ENCODE peak calls at places on chromosomes 5 and 9, in five cellular contexts. N is cardiac muscle cell, R is mucosa of descending colon, X is heart right ventricle, F is brain microvascular endothelial cell. T is an unnamed sample.

GRCh38 chr5:155729684-155730059 is 597.3 kb upstream of the SGCD start:
- DNase-seq in N (peak; percentile 2), R (no peak), X (peak; percentile 75), F (no peak), T (no peak)

GRCh38 chr5:97101189-97101910 is 41.1 kb downstream of the LIX1 start:
- DNase-seq in N (no peak), R (no peak), X (no peak), F (peak; percentile 7), T (no peak)

GRCh38 chr5:132797651-132798050 is 15.5 kb upstream of the SOWAHA start:
- DNase-seq in N (no peak), R (no peak), X (no peak), F (no peak), T (peak; percentile 46)

GRCh38 chr5:30331534-30331933 is 862.0 kb upstream of the CDH6 start:
- DNase-seq in N (no peak), R (no peak), X (no peak), F (no peak), T (no peak)

GRCh38 chr9:91192379-91192775 is 169.3 kb downstream of the AUH start:
- DNase-seq in N (peak; percentile 29), R (no peak), X (no peak), F (no peak), T (no peak)

GRCh38 chr9:71036501-71036900 is 84.9 kb downstream of the TRPM3 start:
- DNase-seq in N (peak; percentile 73), R (no peak), X (no peak), F (peak; percentile 25), T (peak; percentile 64)

GRCh38 chr9:10339152-10339551 is 273.6 kb downstream of the PTPRD start:
- DNase-seq in N (no peak), R (no peak), X (no peak), F (no peak), T (no peak)

GRCh38 chr5:38603691-38604090 is 47.2 kb upstream of the LIFR start:
- DNase-seq in N (peak; percentile 41), R (no peak), X (no peak), F (no peak), T (peak; percentile 81)

GRCh38 chr5:145750194-145750593 is 84.9 kb downstream of the PRELID2 start:
- DNase-seq in N (peak; percentile 61), R (no peak), X (no peak), F (no peak), T (peak; percentile 40)

GRCh38 chr5:116872986-116873385 is 298.4 kb upstream of the SEMA6A start:
- DNase-seq in N (peak; percentile 51), R (no peak), X (no peak), F (no peak), T (no peak)

GRCh38 chr5:135553688-135554462 is 18.1 kb upstream of the NEUROG1 start:
- DNase-seq in N (peak; percentile 32), R (no peak), X (no peak), F (peak; percentile 21), T (peak; percentile 73)

GRCh38 chr5:181223729-181224389 is 778 bp downstream of the TRIM41 start:
- DNase-seq in N (peak; percentile 58), R (no peak), X (peak; percentile 55), F (no peak), T (peak; percentile 58)

GRCh38 chr9:503881-504852 is 289.5 kb downstream of the DOCK8 start:
- DNase-seq in N (peak; percentile 78), R (peak; percentile 87), X (peak; percentile 82), F (peak; percentile 2), T (peak; percentile 34)

GRCh38 chr5:117888688-117889087 is 1099.7 kb downstream of the DTWD2 start:
- DNase-seq in N (peak; percentile 48), R (no peak), X (no peak), F (no peak), T (no peak)

GRCh38 chr9:134243778-134244467 is 79.6 kb upstream of the RNU6ATAC start:
- DNase-seq in N (peak; percentile 21), R (no peak), X (peak; percentile 6), F (no peak), T (no peak)

GRCh38 chr5:125274938-125275759 is 528.7 kb upstream of the ZNF608 start:
- DNase-seq in N (no peak), R (no peak), X (no peak), F (peak; percentile 27), T (no peak)

GRCh38 chr5:82314964-82315728 is 37.0 kb upstream of the RPS23 start:
- DNase-seq in N (peak; percentile 45), R (no peak), X (no peak), F (no peak), T (no peak)

GRCh38 chr5:114504560-114504959 is 142.7 kb downstream of the KCNN2 start:
- DNase-seq in N (no peak), R (no peak), X (no peak), F (no peak), T (no peak)

GRCh38 chr9:129888809-129889460 is 53.7 kb downstream of the USP20 start:
- DNase-seq in N (no peak), R (peak; percentile 46), X (no peak), F (no peak), T (no peak)

GRCh38 chr5:140113699-140114263 is at the start of gene PURA:
- DNase-seq in N (peak; percentile 95), R (peak; percentile 97), X (peak; percentile 97), F (peak; percentile 92), T (peak; percentile 97)

GRCh38 chr9:19799784-19800183 is 10.9 kb upstream of the SLC24A2 start:
- DNase-seq in N (no peak), R (no peak), X (no peak), F (no peak), T (no peak)

GRCh38 chr5:134007581-134008256 is 2.9 kb upstream of the VDAC1 start:
- DNase-seq in N (peak; percentile 61), R (peak; percentile 42), X (no peak), F (peak; percentile 18), T (peak; percentile 56)

GRCh38 chr9:116471093-116471906 is 215.8 kb upstream of the TRIM32 start:
- DNase-seq in N (peak; percentile 98), R (no peak), X (no peak), F (peak; percentile 67), T (no peak)

GRCh38 chr5:103587185-103587748 is 24.7 kb upstream of the NUDT12 start:
- DNase-seq in N (peak; percentile 55), R (no peak), X (no peak), F (no peak), T (peak; percentile 15)

GRCh38 chr9:125343518-125344284 is 82.1 kb downstream of the GAPVD1 start:
- DNase-seq in N (peak; percentile 69), R (no peak), X (no peak), F (peak; percentile 69), T (peak; percentile 69)

GRCh38 chr5:39521945-39522590 is 97.3 kb upstream of the DAB2 start:
- DNase-seq in N (no peak), R (no peak), X (no peak), F (no peak), T (no peak)

GRCh38 chr9:133589454-133590227 is 19.5 kb downstream of the FAM163B start:
- DNase-seq in N (no peak), R (no peak), X (no peak), F (no peak), T (no peak)

GRCh38 chr5:164097747-164098146 is 592.3 kb downstream of the MAT2B start:
- DNase-seq in N (peak; percentile 32), R (no peak), X (no peak), F (no peak), T (no peak)

GRCh38 chr5:6579535-6579934 is 53.3 kb downstream of the NSUN2 start:
- DNase-seq in N (no peak), R (no peak), X (no peak), F (no peak), T (no peak)

GRCh38 chr5:4785971-4786370 is 354.2 kb upstream of the ADAMTS16 start:
- DNase-seq in N (no peak), R (no peak), X (no peak), F (no peak), T (no peak)

DNA sequence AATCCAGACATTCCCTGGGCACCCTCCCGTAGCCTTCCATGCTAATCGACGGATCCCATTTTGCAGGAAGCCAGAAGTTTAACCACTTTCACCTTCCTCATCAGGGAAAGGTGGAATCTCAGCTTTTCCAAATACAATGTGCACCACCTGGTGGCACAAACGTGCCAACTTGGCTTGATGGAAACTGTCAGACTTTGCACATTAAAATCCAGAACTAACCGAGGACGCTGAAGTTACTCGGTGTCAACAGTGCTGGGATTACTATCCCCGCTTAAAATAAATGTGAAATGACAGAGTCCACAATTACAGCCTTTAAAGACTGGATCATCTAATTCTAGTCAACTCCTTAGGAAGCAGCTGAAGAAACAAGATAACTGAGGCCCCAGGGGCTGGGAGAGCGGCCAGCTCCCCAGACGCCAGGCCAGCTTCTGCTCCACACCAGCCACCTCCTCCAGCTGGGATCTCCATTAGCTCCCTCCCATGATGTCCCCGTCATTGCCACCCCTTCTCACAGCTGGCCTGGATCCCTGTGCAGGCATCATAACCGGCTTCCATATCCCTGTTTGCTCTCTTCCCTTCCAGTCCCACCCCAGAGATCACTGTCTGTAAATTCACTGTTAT is 50.2 kb upstream of the RETREG1 start:
- DNase-seq in N (peak; percentile 71), R (no peak), X (peak; percentile 58), F (no peak), T (no peak)
- H3K4me3 ChIP-seq in N (no peak overlapping the region), R (no peak overlapping the region), X (peak overlapping the region; percentile 17), F (no peak overlapping the region), T (no peak overlapping the region)

GRCh38 chr9:87193151-87193550 is 245.8 kb upstream of the GAS1 start:
- DNase-seq in N (no peak), R (no peak), X (no peak), F (no peak), T (peak; percentile 69)

GRCh38 chr9:87197349-87198130 is 250.2 kb upstream of the GAS1 start:
- DNase-seq in N (no peak), R (no peak), X (no peak), F (no peak), T (no peak)

GRCh38 chr9:87194471-87194870 is 247.2 kb upstream of the GAS1 start:
- DNase-seq in N (peak; percentile 71), R (no peak), X (no peak), F (peak; percentile 67), T (peak; percentile 83)

GRCh38 chr9:87195306-87195705 is 248.0 kb upstream of the GAS1 start:
- DNase-seq in N (no peak), R (no peak), X (no peak), F (no peak), T (peak; percentile 35)

GRCh38 chr9:87193925-87194380 is 246.6 kb upstream of the GAS1 start:
- DNase-seq in N (peak; percentile 86), R (no peak), X (no peak), F (peak; percentile 86), T (peak; percentile 89)
- TF ChIP-seq CTCF in N (no peak), R (no peak), X (no peak), F (no peak), T (no peak)

GRCh38 chr9:96818535-96818934 is 35.8 kb downstream of the ZNF782 start:
- DNase-seq in N (no peak), R (no peak), X (no peak), F (no peak), T (no peak)

GRCh38 chr9:96813607-96814006 is 35.7 kb upstream of the ZNF510 start:
- DNase-seq in N (no peak), R (no peak), X (no peak), F (no peak), T (no peak)

GRCh38 chr9:96817973-96818372 is 36.3 kb downstream of the ZNF782 start:
- DNase-seq in N (no peak), R (no peak), X (no peak), F (no peak), T (no peak)
- H3K4me3 ChIP-seq in N (no peak overlapping the region), R (no peak overlapping the region), X (no peak overlapping the region), F (no peak overlapping the region), T (no peak overlapping the region)

GRCh38 chr5:148820778-148821395 is 5.5 kb upstream of the ADRB2 start:
- DNase-seq in N (peak; percentile 56), R (no peak), X (no peak), F (no peak), T (no peak)
- TF ChIP-seq CTCF in N (peak; percentile 71), R (peak; percentile 37), X (peak; percentile 57), F (peak; percentile 78), T (peak; percentile 68)

GRCh38 chr9:38417003-38417965 is 7.0 kb downstream of the IGFBPL1 start:
- DNase-seq in N (no peak), R (no peak), X (no peak), F (no peak), T (no peak)
- H3K4me3 ChIP-seq in N (no peak overlapping the region), R (no peak overlapping the region), X (no peak overlapping the region), F (no peak overlapping the region), T (no peak overlapping the region)